ENCODE peak calls at places on chromosomes 13 and 19, in six cellular contexts. A is H1, O is SK-N-SH, L is HepG2, F is K562, T is HCT116. D is an unnamed sample.

GRCh38 chr13:45092668-45093067 is 27.6 kb upstream of the GTF2F2 start:
- DNase-seq in A (no peak), O (no peak), L (no peak), F (no peak), T (no peak), D (no peak)

GRCh38 chr13:85261757-85262346 is 537.4 kb downstream of the SLITRK6 start:
- DNase-seq in A (no peak), O (no peak), L (peak; percentile 3), F (no peak), T (no peak), D (no peak)

GRCh38 chr13:36421447-36421846 is 10.8 kb upstream of the CCNA1 start:
- DNase-seq in A (no peak), O (no peak), L (no peak), F (no peak), T (no peak), D (no peak)

GRCh38 chr19:3125900-3126524 is 9.8 kb upstream of the GNA15 start:
- DNase-seq in A (peak; percentile 87), O (peak; percentile 87), L (peak; percentile 43), F (peak; percentile 80), T (peak; percentile 60), D (peak; percentile 57)

GRCh38 chr13:82356667-82357066 is 1525.6 kb downstream of the SLITRK1 start:
- DNase-seq in A (no peak), O (no peak), L (no peak), F (no peak), T (no peak), D (no peak)

GRCh38 chr19:41245779-41246297 is 18.3 kb upstream of the HNRNPUL1 start:
- DNase-seq in A (no peak), O (no peak), L (no peak), F (no peak), T (no peak), D (no peak)

GRCh38 chr19:48678201-48678600 is 5.4 kb upstream of the NTN5 start:
- DNase-seq in A (no peak), O (no peak), L (no peak), F (peak; percentile 80), T (no peak), D (no peak)

GRCh38 chr19:495440-496332 is 600 bp upstream of the MADCAM1 start:
- DNase-seq in A (peak; percentile 98), O (peak; percentile 84), L (no peak), F (peak; percentile 68), T (no peak), D (no peak)

GRCh38 chr19:38838208-38838985 is 6.8 kb upstream of the ECH1 start:
- DNase-seq in A (no peak), O (no peak), L (no peak), F (peak; percentile 10), T (peak; percentile 46), D (no peak)

GRCh38 chr19:29674374-29675119 is 9.3 kb downstream of the PLEKHF1 start:
- DNase-seq in A (no peak), O (no peak), L (no peak), F (no peak), T (no peak), D (no peak)

GRCh38 chr19:29383696-29384095 is 142.1 kb upstream of the VSTM2B start:
- DNase-seq in A (no peak), O (no peak), L (no peak), F (no peak), T (no peak), D (no peak)

GRCh38 chr19:14183741-14184395 is 22.1 kb downstream of the ADGRL1 start:
- DNase-seq in A (no peak), O (peak; percentile 74), L (no peak), F (peak; percentile 37), T (no peak), D (no peak)

GRCh38 chr19:14182481-14182880 is 23.5 kb downstream of the ADGRL1 start:
- DNase-seq in A (no peak), O (peak; percentile 42), L (no peak), F (no peak), T (no peak), D (no peak)

GRCh38 chr19:14177496-14178074 is 28.4 kb downstream of the ADGRL1 start:
- DNase-seq in A (no peak), O (peak; percentile 6), L (no peak), F (no peak), T (no peak), D (no peak)

GRCh38 chr19:14185158-14185557 is 20.8 kb downstream of the ADGRL1 start:
- DNase-seq in A (no peak), O (no peak), L (no peak), F (no peak), T (no peak), D (no peak)

DNA sequence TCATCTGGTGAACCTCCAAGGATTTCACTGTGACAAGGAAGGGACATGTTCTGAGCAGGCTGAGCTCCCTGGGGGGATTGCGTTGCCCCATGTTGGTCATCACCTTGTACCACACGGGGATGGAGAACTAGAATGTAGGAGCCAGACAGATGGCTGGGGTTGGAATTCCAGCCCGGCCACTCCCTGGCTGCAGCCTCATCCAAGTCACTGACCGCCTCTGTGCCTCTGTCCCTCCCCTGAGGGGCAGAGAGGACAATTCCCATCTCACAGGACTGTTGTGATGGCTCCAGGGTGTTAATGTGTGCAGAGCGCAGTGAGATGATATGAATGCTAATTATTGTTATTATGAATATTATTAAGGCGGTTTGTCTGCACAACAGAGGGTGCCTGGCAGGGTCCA is 24.1 kb downstream of the ADGRL1 start:
- DNase-seq in A (no peak), O (peak; percentile 14), L (no peak), F (no peak), T (no peak), D (no peak)
- TF ChIP-seq JUND in A (no peak), O (no peak), L (no peak), F (no peak), T (no peak), D (no peak)

GRCh38 chr19:36528194-36528920 is at the start of gene ZNF260:
- DNase-seq in A (peak; percentile 96), O (peak; percentile 92), L (peak; percentile 95), F (peak; percentile 89), T (no peak), D (peak; percentile 96)

GRCh38 chr19:36526581-36526980 is 1.5 kb downstream of the ZNF260 start:
- DNase-seq in A (no peak), O (no peak), L (no peak), F (no peak), T (no peak), D (no peak)

GRCh38 chr19:36527873-36528193 is 238 bp downstream of the ZNF260 start:
- DNase-seq in A (no peak), O (no peak), L (no peak), F (no peak), T (no peak), D (no peak)

GRCh38 chr19:36524617-36525016 is 3.5 kb downstream of the ZNF260 start:
- DNase-seq in A (no peak), O (no peak), L (no peak), F (no peak), T (no peak), D (no peak)

DNA sequence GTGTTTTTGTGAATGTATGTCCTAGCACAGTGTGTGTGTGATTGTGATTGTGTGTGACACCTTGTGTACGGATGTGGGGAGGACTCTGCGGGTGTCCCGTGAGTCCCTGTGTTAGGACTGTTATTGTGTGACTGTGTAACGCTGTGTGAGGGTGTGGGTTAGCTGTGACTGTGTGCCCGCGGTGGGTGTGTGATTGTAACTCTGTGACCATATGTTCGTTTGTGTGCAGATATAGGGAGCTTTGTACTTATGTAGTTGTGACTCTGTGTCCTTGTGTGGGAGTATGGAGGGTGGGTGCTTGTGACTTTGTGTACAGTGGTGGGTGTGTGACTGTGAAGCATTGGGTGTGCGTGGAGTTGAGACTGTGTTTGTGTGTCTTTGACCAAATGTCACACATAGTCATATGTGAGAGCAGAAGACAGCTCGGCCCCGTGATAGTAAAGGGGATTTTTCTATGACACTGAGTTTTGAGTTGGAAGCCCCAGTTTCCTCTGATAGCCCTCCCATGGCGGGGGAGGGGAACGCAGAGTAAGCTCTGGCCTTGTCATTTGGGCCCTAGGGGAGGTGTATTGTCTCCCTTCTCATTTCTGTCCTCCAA is 949 bp upstream of the ZNF260 start:
- DNase-seq in A (peak; percentile 43), O (peak; percentile 25), L (peak; percentile 8), F (peak; percentile 18), T (no peak), D (no peak)
- TF ChIP-seq JUND in A (no peak), O (no peak), L (no peak), F (no peak), T (no peak), D (no peak)

GRCh38 chr13:100440756-100441421 is 147.7 kb downstream of the GGACT start:
- DNase-seq in A (no peak), O (no peak), L (peak; percentile 41), F (no peak), T (no peak), D (no peak)
- TF ChIP-seq JUND in A (no peak), O (peak; percentile 69), L (no peak), F (no peak), T (no peak), D (no peak)

GRCh38 chr13:30045916-30046704 is 195.7 kb upstream of the UBL3 start:
- DNase-seq in A (peak; percentile 7), O (no peak), L (no peak), F (no peak), T (no peak), D (no peak)

GRCh38 chr13:30043631-30043925 is 193.2 kb upstream of the UBL3 start:
- DNase-seq in A (no peak), O (no peak), L (no peak), F (no peak), T (no peak), D (no peak)

GRCh38 chr13:30044932-30045331 is 194.5 kb upstream of the UBL3 start:
- DNase-seq in A (peak; percentile 1), O (no peak), L (no peak), F (no peak), T (no peak), D (no peak)

GRCh38 chr13:30042272-30042671 is 191.9 kb upstream of the UBL3 start:
- DNase-seq in A (no peak), O (no peak), L (no peak), F (no peak), T (no peak), D (no peak)

GRCh38 chr13:30042891-30043630 is 192.6 kb upstream of the UBL3 start:
- DNase-seq in A (peak; percentile 27), O (no peak), L (no peak), F (no peak), T (no peak), D (no peak)
- TF ChIP-seq JUND in A (no peak), O (no peak), L (no peak), F (no peak), T (no peak), D (no peak)

GRCh38 chr19:34393629-34394028 is 10.6 kb upstream of the PDCD2L start:
- DNase-seq in A (no peak), O (no peak), L (no peak), F (no peak), T (no peak), D (no peak)

GRCh38 chr19:34393031-34393430 is 11.2 kb upstream of the PDCD2L start:
- DNase-seq in A (no peak), O (no peak), L (no peak), F (no peak), T (no peak), D (no peak)

GRCh38 chr19:34387446-34387810 is 16.8 kb upstream of the PDCD2L start:
- DNase-seq in A (no peak), O (no peak), L (no peak), F (no peak), T (no peak), D (no peak)

GRCh38 chr19:34386645-34387445 is 17.4 kb upstream of the PDCD2L start:
- DNase-seq in A (no peak), O (no peak), L (no peak), F (no peak), T (no peak), D (no peak)

GRCh38 chr19:34391813-34392212 is 12.4 kb upstream of the PDCD2L start:
- DNase-seq in A (no peak), O (no peak), L (no peak), F (peak; percentile 59), T (no peak), D (no peak)
- TF ChIP-seq JUND in A (no peak), O (no peak), L (no peak), F (no peak), T (no peak), D (no peak)

D was measured in T47D.